ENCODE peak calls at places on chromosomes 13 and 19, in nine cellular contexts. One of them, this sample, is unnamed.

GRCh38 chr13:65990684-65991083 is 1239.5 kb downstream of the PCDH9 start:
- DNase-seq in fibroblast of the aortic adventitia: no peak
- DNase-seq in NCI-H774: no peak
- DNase-seq in Panc1: no peak
- DNase-seq in ELR: no peak
- DNase-seq in GM04504: no peak
- DNase-seq in stimulated activated CD8-positive, alpha-beta memory T cell treated with anti-CD3 and anti-CD28 coated beads, Interleukin-12 subunit alpha, Interleukin-12 subunit beta, amount 100 ng/mL, for 1 hour: no peak
- DNase-seq in A172: no peak
- DNase-seq in stimulated activated CD4-positive, alpha-beta T cell treated with anti-CD3 and anti-CD28 coated beads, Interleukin-4, amount 100 ng/mL, for 24 hours: no peak
- DNase-seq in this sample: no peak

GRCh38 chr13:100668408-100668807 is 6.2 kb downstream of the TMTC4 start:
- DNase-seq in NCI-H774: no peak
- DNase-seq in stimulated activated CD8-positive, alpha-beta memory T cell treated with anti-CD3 and anti-CD28 coated beads, Interleukin-12 subunit alpha, Interleukin-12 subunit beta, amount 100 ng/mL, for 1 hour: no peak
- DNase-seq in A172: peak; percentile 11
- DNase-seq in ELR: peak; percentile 69
- DNase-seq in stimulated activated CD4-positive, alpha-beta T cell treated with anti-CD3 and anti-CD28 coated beads, Interleukin-4, amount 100 ng/mL, for 24 hours: no peak
- DNase-seq in fibroblast of the aortic adventitia: peak; percentile 95
- DNase-seq in GM04504: no peak
- DNase-seq in Panc1: no peak
- DNase-seq in this sample: no peak

GRCh38 chr19:45772130-45772880 is 3.3 kb upstream of the SIX5 start:
- DNase-seq in ELR: no peak
- DNase-seq in stimulated activated CD4-positive, alpha-beta T cell treated with anti-CD3 and anti-CD28 coated beads, Interleukin-4, amount 100 ng/mL, for 24 hours: no peak
- DNase-seq in NCI-H774: no peak
- DNase-seq in fibroblast of the aortic adventitia: no peak
- DNase-seq in Panc1: no peak
- DNase-seq in GM04504: no peak
- DNase-seq in stimulated activated CD8-positive, alpha-beta memory T cell treated with anti-CD3 and anti-CD28 coated beads, Interleukin-12 subunit alpha, Interleukin-12 subunit beta, amount 100 ng/mL, for 1 hour: no peak
- DNase-seq in A172: no peak
- DNase-seq in this sample: no peak

GRCh38 chr19:56222901-56223300 is 20.8 kb downstream of the ZSCAN5C start:
- DNase-seq in stimulated activated CD4-positive, alpha-beta T cell treated with anti-CD3 and anti-CD28 coated beads, Interleukin-4, amount 100 ng/mL, for 24 hours: no peak
- DNase-seq in ELR: no peak
- DNase-seq in fibroblast of the aortic adventitia: no peak
- DNase-seq in NCI-H774: no peak
- DNase-seq in stimulated activated CD8-positive, alpha-beta memory T cell treated with anti-CD3 and anti-CD28 coated beads, Interleukin-12 subunit alpha, Interleukin-12 subunit beta, amount 100 ng/mL, for 1 hour: no peak
- DNase-seq in Panc1: no peak
- DNase-seq in A172: no peak
- DNase-seq in GM04504: no peak
- DNase-seq in this sample: no peak

GRCh38 chr13:113922412-113923118 is 51.3 kb downstream of the C13orf46 start:
- DNase-seq in NCI-H774: no peak
- DNase-seq in fibroblast of the aortic adventitia: no peak
- DNase-seq in GM04504: no peak
- DNase-seq in ELR: no peak
- DNase-seq in A172: no peak
- DNase-seq in stimulated activated CD8-positive, alpha-beta memory T cell treated with anti-CD3 and anti-CD28 coated beads, Interleukin-12 subunit alpha, Interleukin-12 subunit beta, amount 100 ng/mL, for 1 hour: no peak
- DNase-seq in stimulated activated CD4-positive, alpha-beta T cell treated with anti-CD3 and anti-CD28 coated beads, Interleukin-4, amount 100 ng/mL, for 24 hours: no peak
- DNase-seq in Panc1: no peak
- DNase-seq in this sample: no peak

GRCh38 chr13:44273991-44274810 is 99.4 kb upstream of the SERP2 start:
- DNase-seq in fibroblast of the aortic adventitia: peak; percentile 77
- DNase-seq in ELR: peak; percentile 74
- DNase-seq in Panc1: no peak
- DNase-seq in stimulated activated CD8-positive, alpha-beta memory T cell treated with anti-CD3 and anti-CD28 coated beads, Interleukin-12 subunit alpha, Interleukin-12 subunit beta, amount 100 ng/mL, for 1 hour: no peak
- DNase-seq in GM04504: no peak
- DNase-seq in stimulated activated CD4-positive, alpha-beta T cell treated with anti-CD3 and anti-CD28 coated beads, Interleukin-4, amount 100 ng/mL, for 24 hours: peak; percentile 29
- DNase-seq in NCI-H774: peak; percentile 31
- DNase-seq in A172: peak; percentile 62
- DNase-seq in this sample: no peak

GRCh38 chr19:17762505-17763229 is 11.4 kb downstream of the FCHO1 start:
- DNase-seq in NCI-H774: no peak
- DNase-seq in fibroblast of the aortic adventitia: peak; percentile 29
- DNase-seq in stimulated activated CD4-positive, alpha-beta T cell treated with anti-CD3 and anti-CD28 coated beads, Interleukin-4, amount 100 ng/mL, for 24 hours: no peak
- DNase-seq in A172: peak; percentile 80
- DNase-seq in stimulated activated CD8-positive, alpha-beta memory T cell treated with anti-CD3 and anti-CD28 coated beads, Interleukin-12 subunit alpha, Interleukin-12 subunit beta, amount 100 ng/mL, for 1 hour: no peak
- DNase-seq in GM04504: no peak
- DNase-seq in ELR: peak; percentile 76
- DNase-seq in Panc1: no peak
- DNase-seq in this sample: no peak

GRCh38 chr13:113856716-113857065 is 7.2 kb downstream of the GAS6 start:
- DNase-seq in ELR: peak; percentile 81
- DNase-seq in GM04504: no peak
- DNase-seq in stimulated activated CD4-positive, alpha-beta T cell treated with anti-CD3 and anti-CD28 coated beads, Interleukin-4, amount 100 ng/mL, for 24 hours: no peak
- DNase-seq in A172: peak; percentile 76
- DNase-seq in Panc1: no peak
- DNase-seq in stimulated activated CD8-positive, alpha-beta memory T cell treated with anti-CD3 and anti-CD28 coated beads, Interleukin-12 subunit alpha, Interleukin-12 subunit beta, amount 100 ng/mL, for 1 hour: no peak
- DNase-seq in fibroblast of the aortic adventitia: peak; percentile 43
- DNase-seq in NCI-H774: no peak
- DNase-seq in this sample: no peak

GRCh38 chr19:38721977-38722773 is 22.1 kb downstream of the CAPN12 start:
- DNase-seq in stimulated activated CD4-positive, alpha-beta T cell treated with anti-CD3 and anti-CD28 coated beads, Interleukin-4, amount 100 ng/mL, for 24 hours: no peak
- DNase-seq in Panc1: no peak
- DNase-seq in GM04504: no peak
- DNase-seq in ELR: no peak
- DNase-seq in A172: no peak
- DNase-seq in fibroblast of the aortic adventitia: no peak
- DNase-seq in NCI-H774: no peak
- DNase-seq in stimulated activated CD8-positive, alpha-beta memory T cell treated with anti-CD3 and anti-CD28 coated beads, Interleukin-12 subunit alpha, Interleukin-12 subunit beta, amount 100 ng/mL, for 1 hour: no peak
- DNase-seq in this sample: no peak

GRCh38 chr13:100392709-100393630 is 195.6 kb downstream of the GGACT start:
- DNase-seq in stimulated activated CD8-positive, alpha-beta memory T cell treated with anti-CD3 and anti-CD28 coated beads, Interleukin-12 subunit alpha, Interleukin-12 subunit beta, amount 100 ng/mL, for 1 hour: peak; percentile 27
- DNase-seq in GM04504: peak; percentile 99
- DNase-seq in NCI-H774: no peak
- DNase-seq in stimulated activated CD4-positive, alpha-beta T cell treated with anti-CD3 and anti-CD28 coated beads, Interleukin-4, amount 100 ng/mL, for 24 hours: peak; percentile 75
- DNase-seq in fibroblast of the aortic adventitia: peak; percentile 100
- DNase-seq in ELR: peak; percentile 99
- DNase-seq in A172: peak; percentile 99
- DNase-seq in Panc1: peak; percentile 94
- DNase-seq in this sample: peak; percentile 98

GRCh38 chr13:31020996-31021395 is 88.5 kb downstream of the TEX26 start:
- DNase-seq in fibroblast of the aortic adventitia: no peak
- DNase-seq in A172: no peak
- DNase-seq in ELR: no peak
- DNase-seq in stimulated activated CD4-positive, alpha-beta T cell treated with anti-CD3 and anti-CD28 coated beads, Interleukin-4, amount 100 ng/mL, for 24 hours: no peak
- DNase-seq in stimulated activated CD8-positive, alpha-beta memory T cell treated with anti-CD3 and anti-CD28 coated beads, Interleukin-12 subunit alpha, Interleukin-12 subunit beta, amount 100 ng/mL, for 1 hour: no peak
- DNase-seq in GM04504: no peak
- DNase-seq in NCI-H774: no peak
- DNase-seq in Panc1: no peak
- DNase-seq in this sample: no peak

GRCh38 chr19:40717880-40718773 is 1.2 kb downstream of the ITPKC start:
- DNase-seq in GM04504: no peak
- DNase-seq in A172: no peak
- DNase-seq in Panc1: no peak
- DNase-seq in stimulated activated CD4-positive, alpha-beta T cell treated with anti-CD3 and anti-CD28 coated beads, Interleukin-4, amount 100 ng/mL, for 24 hours: no peak
- DNase-seq in stimulated activated CD8-positive, alpha-beta memory T cell treated with anti-CD3 and anti-CD28 coated beads, Interleukin-12 subunit alpha, Interleukin-12 subunit beta, amount 100 ng/mL, for 1 hour: no peak
- DNase-seq in NCI-H774: no peak
- DNase-seq in ELR: peak; percentile 61
- DNase-seq in fibroblast of the aortic adventitia: no peak
- DNase-seq in this sample: no peak

GRCh38 chr13:110640591-110641029 is 25.3 kb downstream of the NAXD start:
- DNase-seq in ELR: peak; percentile 12
- DNase-seq in NCI-H774: no peak
- DNase-seq in stimulated activated CD4-positive, alpha-beta T cell treated with anti-CD3 and anti-CD28 coated beads, Interleukin-4, amount 100 ng/mL, for 24 hours: no peak
- DNase-seq in fibroblast of the aortic adventitia: no peak
- DNase-seq in stimulated activated CD8-positive, alpha-beta memory T cell treated with anti-CD3 and anti-CD28 coated beads, Interleukin-12 subunit alpha, Interleukin-12 subunit beta, amount 100 ng/mL, for 1 hour: no peak
- DNase-seq in A172: no peak
- DNase-seq in Panc1: no peak
- DNase-seq in GM04504: no peak
- DNase-seq in this sample: no peak

GRCh38 chr13:113493315-113493951 is 2.9 kb upstream of the DCUN1D2 start:
- DNase-seq in NCI-H774: peak; percentile 90
- DNase-seq in fibroblast of the aortic adventitia: peak; percentile 96
- DNase-seq in A172: peak; percentile 96
- DNase-seq in Panc1: peak; percentile 79
- DNase-seq in stimulated activated CD4-positive, alpha-beta T cell treated with anti-CD3 and anti-CD28 coated beads, Interleukin-4, amount 100 ng/mL, for 24 hours: no peak
- DNase-seq in ELR: peak; percentile 96
- DNase-seq in GM04504: peak; percentile 77
- DNase-seq in stimulated activated CD8-positive, alpha-beta memory T cell treated with anti-CD3 and anti-CD28 coated beads, Interleukin-12 subunit alpha, Interleukin-12 subunit beta, amount 100 ng/mL, for 1 hour: no peak
- DNase-seq in this sample: peak; percentile 66

GRCh38 chr13:99895428-99895998 is 76.1 kb downstream of the ZIC5 start:
- DNase-seq in GM04504: no peak
- DNase-seq in fibroblast of the aortic adventitia: no peak
- DNase-seq in stimulated activated CD8-positive, alpha-beta memory T cell treated with anti-CD3 and anti-CD28 coated beads, Interleukin-12 subunit alpha, Interleukin-12 subunit beta, amount 100 ng/mL, for 1 hour: no peak
- DNase-seq in NCI-H774: no peak
- DNase-seq in stimulated activated CD4-positive, alpha-beta T cell treated with anti-CD3 and anti-CD28 coated beads, Interleukin-4, amount 100 ng/mL, for 24 hours: no peak
- DNase-seq in A172: no peak
- DNase-seq in Panc1: no peak
- DNase-seq in ELR: no peak
- DNase-seq in this sample: no peak

GRCh38 chr19:47509973-47510372 is 4.9 kb downstream of the NAPA start:
- DNase-seq in A172: no peak
- DNase-seq in NCI-H774: no peak
- DNase-seq in fibroblast of the aortic adventitia: no peak
- DNase-seq in stimulated activated CD4-positive, alpha-beta T cell treated with anti-CD3 and anti-CD28 coated beads, Interleukin-4, amount 100 ng/mL, for 24 hours: no peak
- DNase-seq in Panc1: no peak
- DNase-seq in stimulated activated CD8-positive, alpha-beta memory T cell treated with anti-CD3 and anti-CD28 coated beads, Interleukin-12 subunit alpha, Interleukin-12 subunit beta, amount 100 ng/mL, for 1 hour: no peak
- DNase-seq in ELR: no peak
- DNase-seq in GM04504: no peak
- DNase-seq in this sample: no peak

GRCh38 chr19:47377208-47377701 is 28.1 kb downstream of the DHX34 start:
- DNase-seq in NCI-H774: no peak
- DNase-seq in stimulated activated CD4-positive, alpha-beta T cell treated with anti-CD3 and anti-CD28 coated beads, Interleukin-4, amount 100 ng/mL, for 24 hours: no peak
- DNase-seq in fibroblast of the aortic adventitia: no peak
- DNase-seq in Panc1: no peak
- DNase-seq in stimulated activated CD8-positive, alpha-beta memory T cell treated with anti-CD3 and anti-CD28 coated beads, Interleukin-12 subunit alpha, Interleukin-12 subunit beta, amount 100 ng/mL, for 1 hour: no peak
- DNase-seq in ELR: no peak
- DNase-seq in A172: no peak
- DNase-seq in GM04504: no peak
- DNase-seq in this sample: no peak